ENCODE peak calls at places on chromosomes 3 and 15, in ten cellular contexts. W is left lung; O is IMR-90; S is left cardiac atrium; X is memory B cell; N is aorta; J is stimulated activated naive CD8-positive, alpha-beta T cell treated with anti-CD3 and anti-CD28 coated beads, Interleukin-15, Interleukin-2, amounts not matched to agents 100 U/mL and 50 U/mL, for 24 hours; P is activated CD8-positive, alpha-beta T cell treated with anti-CD3 and anti-CD28 coated beads, Interleukin-2, amount 10 ng/mL, durations not matched to agents 7 days and 5 days; A is GM12878; E is Right ventricle myocardium inferior. D is an unnamed sample.

GRCh38 chr3:11565072-11565471 is 78.6 kb downstream of the VGLL4 start:
- ATAC-seq in O (no peak), S (peak; percentile 62), P (no peak), E (peak; percentile 85), W (no peak), A (no peak), N (no peak), X (no peak), J (no peak), D (no peak)

GRCh38 chr15:27764339-27764738 is 334.8 kb downstream of the OCA2 start:
- ATAC-seq in E (no peak), J (no peak), W (no peak), P (no peak), X (no peak), A (no peak), O (no peak), S (no peak), N (no peak), D (no peak)

GRCh38 chr15:74438206-74438605 is 4.4 kb upstream of the SEMA7A start:
- ATAC-seq in J (no peak), W (no peak), A (no peak), P (no peak), E (no peak), O (no peak), N (no peak), S (no peak), X (no peak), D (no peak)

GRCh38 chr15:78061963-78062427 is 15.5 kb downstream of the TBC1D2B start:
- ATAC-seq in N (no peak), W (peak; percentile 51), X (peak; percentile 29), S (no peak), J (peak; percentile 74), A (peak; percentile 60), E (no peak), O (peak; percentile 6), P (peak; percentile 86), D (no peak)

GRCh38 chr15:98884894-98885293 is 122.7 kb downstream of the PGPEP1L start:
- ATAC-seq in J (no peak), P (no peak), A (no peak), E (peak; percentile 21), X (no peak), W (no peak), N (peak; percentile 10), S (no peak), O (no peak), D (no peak)

GRCh38 chr15:69342460-69343076 is 43.9 kb downstream of the PAQR5 start:
- ATAC-seq in S (no peak), P (no peak), E (no peak), O (no peak), X (no peak), W (no peak), J (no peak), A (no peak), N (no peak), D (no peak)

GRCh38 chr15:71303977-71304376 is 188.7 kb downstream of the THSD4 start:
- ATAC-seq in X (no peak), S (no peak), O (no peak), J (no peak), W (no peak), N (no peak), P (no peak), A (no peak), E (no peak), D (no peak)

GRCh38 chr15:78358114-78358513 is 18.0 kb downstream of the CRABP1 start:
- ATAC-seq in A (no peak), X (no peak), E (no peak), J (no peak), W (no peak), S (no peak), P (no peak), O (no peak), N (no peak), D (no peak)

GRCh38 chr15:67093146-67093874 is 27.9 kb downstream of the SMAD3 start:
- ATAC-seq in P (no peak), X (peak; percentile 84), N (no peak), O (no peak), A (peak; percentile 75), J (no peak), W (peak; percentile 23), E (no peak), S (peak; percentile 16), D (no peak)

GRCh38 chr15:88874275-88874674 is 21.1 kb downstream of the HAPLN3 start:
- ATAC-seq in J (no peak), W (no peak), X (no peak), P (no peak), O (no peak), N (peak; percentile 28), A (no peak), S (no peak), E (no peak), D (no peak)

GRCh38 chr3:53194218-53195065 is 33.4 kb downstream of the PRKCD start:
- ATAC-seq in W (no peak), A (no peak), N (peak; percentile 64), X (no peak), J (no peak), O (peak; percentile 68), P (no peak), E (peak; percentile 32), S (peak; percentile 39), D (peak; percentile 40)

GRCh38 chr15:57541271-57541670 is 50.4 kb upstream of the MYZAP start:
- ATAC-seq in P (no peak), W (no peak), N (no peak), A (peak; percentile 33), X (no peak), O (no peak), E (no peak), J (no peak), S (no peak), D (no peak)

D was measured in gastroesophageal sphincter.